ENCODE peak calls at places on chromosomes 2 and 18, in ten cellular contexts. I is dermis blood vessel endothelial cell, F is cardiac fibroblast, D is epithelial cell of prostate, T is NCI-H1930, B is T-helper 2 cell, M is hippocampal formation, U is thyroid gland, K is cerebellum, Y is GM06990. O is an unnamed sample.
A peak's percentile ranks its signal among the peaks of the same experiment; 100 is the strongest.

GRCh38 chr2:54377901-54378493 is 78.1 kb upstream of the SPTBN1 start:
- DNase-seq in B (no peak), Y (no peak), I (no peak), F (no peak), K (no peak), M (no peak), U (no peak), T (no peak), D (no peak), O (no peak)

GRCh38 chr2:101714098-101714497 is 16.6 kb downstream of the MAP4K4 start:
- DNase-seq in Y (no peak), D (no peak), B (no peak), I (no peak), U (no peak), K (no peak), F (no peak), M (no peak), T (no peak), O (no peak)

GRCh38 chr18:23970161-23971153 is 44.1 kb upstream of the TTC39C start:
- DNase-seq in B (peak; percentile 72), U (no peak), T (no peak), K (no peak), M (no peak), F (no peak), Y (no peak), I (no peak), D (no peak), O (peak; percentile 42)

GRCh38 chr2:114442545-114442944 is at the start of gene DPP10:
- DNase-seq in T (no peak), I (peak; percentile 0), B (no peak), U (peak; percentile 13), F (peak; percentile 0), D (no peak), K (no peak), Y (no peak), M (no peak), O (no peak)

GRCh38 chr2:8438996-8439395 is 242.9 kb upstream of the ID2 start:
- DNase-seq in I (no peak), U (no peak), F (no peak), K (no peak), Y (no peak), D (no peak), T (no peak), B (no peak), M (no peak), O (no peak)

GRCh38 chr2:181798022-181798421 is 93.5 kb upstream of the ITPRID2 start:
- DNase-seq in K (no peak), T (no peak), Y (no peak), M (no peak), U (no peak), B (no peak), F (peak; percentile 55), D (no peak), I (no peak), O (no peak)

GRCh38 chr2:23944527-23944926 is 4.3 kb downstream of the UBXN2A start:
- DNase-seq in Y (no peak), F (peak; percentile 13), U (no peak), T (no peak), I (no peak), B (no peak), M (no peak), K (no peak), D (no peak), O (no peak)

GRCh38 chr2:58569460-58570185 is 328.5 kb upstream of the FANCL start:
- DNase-seq in Y (peak; percentile 17), I (no peak), K (no peak), F (no peak), T (no peak), D (peak; percentile 29), U (no peak), M (no peak), B (no peak), O (no peak)

GRCh38 chr2:127873707-127874303 is 12.0 kb downstream of the AMMECR1L start:
- DNase-seq in T (no peak), Y (no peak), F (no peak), D (no peak), K (no peak), I (no peak), B (no peak), U (no peak), M (no peak), O (no peak)

GRCh38 chr18:74496508-74497307 is 545 bp downstream of the CNDP2 start:
- DNase-seq in Y (no peak), D (no peak), B (no peak), T (peak; percentile 31), U (peak; percentile 75), M (no peak), I (peak; percentile 70), K (peak; percentile 39), F (peak; percentile 59), O (no peak)

GRCh38 chr2:134975281-134976009 is 56.8 kb downstream of the CCNT2 start:
- DNase-seq in I (no peak), T (no peak), B (no peak), D (no peak), K (no peak), F (no peak), U (no peak), M (no peak), Y (no peak), O (no peak)

GRCh38 chr2:226832076-226832475 is 3.8 kb upstream of the RHBDD1 start:
- DNase-seq in T (no peak), U (no peak), D (no peak), K (no peak), I (no peak), F (no peak), M (no peak), B (no peak), Y (no peak), O (no peak)

GRCh38 chr2:31406593-31407385 is 7.8 kb downstream of the XDH start:
- DNase-seq in Y (no peak), T (no peak), K (no peak), I (no peak), F (no peak), B (no peak), D (no peak), M (no peak), U (no peak), O (no peak)